ENCODE peak calls at places on chromosome 17, in six cellular contexts. Y, C, X, W, E and P are unnamed samples.

GRCh38 chr17:76382803-76383644 is 1.4 kb upstream of the SPHK1 start:
- DNase-seq in W (no peak), E (no peak), C (peak), X (peak), Y (peak), P (peak)

GRCh38 chr17:27355419-27355818 is 61.5 kb downstream of the WSB1 start:
- DNase-seq in Y (no peak), X (no peak), E (no peak), C (no peak), W (no peak), P (no peak)

GRCh38 chr17:48787850-48788249 is 29.2 kb downstream of the TTLL6 start:
- DNase-seq in E (no peak), X (no peak), W (no peak), C (no peak), Y (no peak), P (no peak)

GRCh38 chr17:58367462-58367861 is 15.5 kb upstream of the SUPT4H1 start:
- DNase-seq in X (no peak), Y (peak), W (no peak), C (no peak), E (no peak), P (no peak)

GRCh38 chr17:39209317-39210092 is 9.4 kb downstream of the RPL19 start:
- DNase-seq in X (peak), Y (peak), E (no peak), C (peak), W (no peak), P (no peak)

GRCh38 chr17:5585814-5586558 is 1.7 kb upstream of the NLRP1 start:
- DNase-seq in Y (no peak), W (no peak), E (peak), C (no peak), X (peak), P (no peak)

GRCh38 chr17:13743906-13744305 is 142.2 kb upstream of the HS3ST3A1 start:
- DNase-seq in W (no peak), X (no peak), E (no peak), C (no peak), Y (no peak), P (no peak)

GRCh38 chr17:55717898-55718735 is 4.5 kb downstream of the TMEM100 start:
- DNase-seq in X (peak), W (peak), E (no peak), C (peak), Y (peak), P (peak)

GRCh38 chr17:17096438-17097178 is 54.4 kb downstream of the MPRIP start:
- DNase-seq in C (no peak), E (no peak), Y (no peak), W (no peak), X (no peak), P (peak)

GRCh38 chr17:28370035-28370743 is at the start of gene VTN:
- DNase-seq in C (peak), X (peak), E (no peak), W (no peak), Y (peak), P (peak)

GRCh38 chr17:77644981-77645380 is 313.5 kb upstream of the TNRC6C start:
- DNase-seq in W (no peak), X (peak), E (no peak), Y (peak), C (peak), P (no peak)

GRCh38 chr17:9258115-9259020 is 237.1 kb downstream of the NTN1 start:
- DNase-seq in E (no peak), C (no peak), Y (no peak), X (no peak), W (no peak), P (peak)
- TF ChIP-seq CREB1 in E (no peak), C (no peak), Y (no peak), X (no peak), W (no peak), P (no peak)

GRCh38 chr17:40283662-40284061 is 4.0 kb upstream of the CDC6 start:
- DNase-seq in E (no peak), Y (no peak), X (no peak), W (no peak), C (no peak), P (no peak)
- TF ChIP-seq CREB1 in E (no peak), Y (no peak), X (no peak), W (no peak), C (no peak), P (no peak)

DNA sequence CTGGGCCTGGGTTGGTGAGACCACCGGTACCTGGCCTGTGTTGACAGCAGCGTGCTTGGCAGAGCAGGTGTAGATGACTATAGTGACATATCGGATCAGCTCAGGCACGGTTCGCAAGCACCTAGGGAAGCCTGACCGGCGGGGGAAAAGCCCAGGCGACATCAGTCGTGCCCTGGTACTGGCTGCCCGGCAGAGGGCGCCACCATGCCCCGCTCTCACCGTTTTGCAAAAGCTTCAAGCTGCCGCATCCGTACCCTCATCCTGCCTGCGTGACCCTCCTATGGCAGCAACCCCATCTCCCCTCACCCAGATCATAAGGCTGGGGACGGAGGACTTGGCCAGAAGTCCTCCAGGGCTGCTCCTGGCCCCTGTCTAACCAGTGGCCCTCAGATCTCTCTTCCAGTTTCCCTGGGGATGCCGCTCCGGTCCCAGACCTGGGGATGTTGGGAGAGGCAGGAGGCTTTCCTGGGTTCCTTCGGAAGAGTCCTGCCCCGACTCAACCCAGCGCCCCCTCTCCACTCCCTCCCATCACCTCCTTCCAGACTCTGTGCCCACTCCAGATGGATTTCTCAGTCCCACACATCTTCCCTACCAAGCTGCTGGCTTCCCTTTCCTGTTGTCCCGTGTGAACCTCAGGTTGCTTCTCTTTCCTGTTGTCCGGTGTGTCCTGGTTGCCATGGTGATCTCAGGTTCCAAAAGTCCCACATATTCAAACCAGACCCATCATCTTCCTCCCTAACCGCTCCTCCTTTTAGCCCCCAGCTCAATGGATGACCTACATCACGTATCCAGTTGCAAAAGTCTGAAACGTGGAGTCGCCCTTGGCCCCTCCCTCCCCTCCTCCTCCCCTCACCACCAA is 13.7 kb downstream of the ALOX12B start:
- DNase-seq in Y (peak), X (peak), C (peak), W (no peak), E (no peak), P (peak)
- TF ChIP-seq CREB1 in Y (no peak), X (peak), C (no peak), W (peak), E (peak), P (no peak)

GRCh38 chr17:82105882-82106696 is 8.1 kb upstream of the FASN start:
- DNase-seq in E (peak), C (peak), Y (peak), W (peak), X (peak), P (peak)
- TF ChIP-seq CREB1 in E (no peak), C (no peak), Y (no peak), W (no peak), X (no peak), P (no peak)

GRCh38 chr17:7235693-7236665 is 1.7 kb upstream of the DVL2 start:
- DNase-seq in C (no peak), Y (peak), W (no peak), X (no peak), E (no peak), P (no peak)
- TF ChIP-seq CREB1 in C (no peak), Y (no peak), W (no peak), X (no peak), E (no peak), P (no peak)

DNA sequence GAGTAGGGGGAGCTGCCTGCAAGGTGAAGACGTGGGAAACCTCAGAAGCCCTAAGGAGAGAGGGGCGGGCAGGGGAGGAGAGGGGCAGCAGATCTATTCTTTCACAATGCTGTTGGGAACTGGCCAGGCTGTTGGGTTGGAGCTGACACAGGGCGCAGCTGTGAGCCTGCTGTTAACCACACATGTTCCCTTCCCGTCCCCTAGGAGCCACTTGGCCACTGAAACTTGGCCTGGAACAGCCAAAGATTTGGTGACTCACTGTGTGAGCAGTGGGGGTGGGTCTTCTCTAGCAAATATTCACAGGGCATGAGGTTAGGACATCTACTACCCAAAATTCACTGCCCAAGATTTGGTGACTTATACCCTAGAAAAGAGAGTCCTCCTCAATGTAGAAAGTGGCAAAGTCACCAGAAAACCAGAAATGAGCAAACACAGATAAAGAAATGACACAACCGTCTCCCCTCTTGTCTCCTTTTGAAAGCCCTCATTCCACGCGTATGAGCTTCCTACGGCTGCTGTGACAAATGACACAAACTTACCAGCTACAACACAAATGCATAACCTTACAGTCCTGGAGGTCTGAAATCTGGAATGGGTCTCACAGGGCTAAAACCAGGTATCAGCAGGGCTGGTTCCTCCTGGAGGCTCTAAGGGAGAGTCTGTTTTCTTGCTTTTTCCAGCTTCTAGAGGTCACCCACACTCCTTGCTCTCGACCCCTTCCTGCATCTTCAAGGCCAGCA is 6.3 kb downstream of the TBC1D16 start:
- DNase-seq in W (no peak), C (no peak), E (no peak), Y (no peak), X (no peak), P (no peak)
- TF ChIP-seq CREB1 in W (no peak), C (no peak), E (no peak), Y (no peak), X (no peak), P (no peak)

GRCh38 chr17:45197108-45197507 is 24.6 kb upstream of the FMNL1 start:
- DNase-seq in C (no peak), X (no peak), Y (no peak), E (no peak), W (no peak), P (no peak)
- TF ChIP-seq CREB1 in C (no peak), X (no peak), Y (no peak), E (no peak), W (no peak), P (no peak)

GRCh38 chr17:33512113-33512512 is 219.0 kb upstream of the ASIC2 start:
- DNase-seq in C (no peak), E (no peak), X (no peak), Y (no peak), W (no peak), P (no peak)
- TF ChIP-seq CREB1 in C (no peak), E (no peak), X (no peak), Y (no peak), W (no peak), P (no peak)